ENCODE peak calls at places on chromosomes 7 and 10, in five cellular contexts. One of them, this sample, is unnamed.

GRCh38 chr7:80135306-80136104 is 874 bp downstream of the GNAI1 start:
- DNase-seq in HepG2: no peak
- DNase-seq in tibial nerve: no peak
- DNase-seq in vagina: no peak
- DNase-seq in sigmoid colon: no peak
- DNase-seq in this sample: peak; percentile 49

GRCh38 chr10:1162481-1163203 is 106.5 kb downstream of the WDR37 start:
- DNase-seq in HepG2: no peak
- DNase-seq in tibial nerve: no peak
- DNase-seq in sigmoid colon: peak; percentile 48
- DNase-seq in vagina: peak; percentile 64
- DNase-seq in this sample: no peak

GRCh38 chr7:148153611-148154010 is 437.0 kb upstream of the C7orf33 start:
- DNase-seq in vagina: no peak
- DNase-seq in sigmoid colon: no peak
- DNase-seq in HepG2: no peak
- DNase-seq in tibial nerve: no peak
- DNase-seq in this sample: peak; percentile 60

GRCh38 chr10:87715727-87716670 is 56.3 kb downstream of the PAPSS2 start:
- DNase-seq in tibial nerve: no peak
- DNase-seq in vagina: no peak
- DNase-seq in HepG2: no peak
- DNase-seq in sigmoid colon: no peak
- DNase-seq in this sample: no peak

GRCh38 chr10:28254290-28254985 is 48.4 kb downstream of the MPP7 start:
- DNase-seq in HepG2: no peak
- DNase-seq in tibial nerve: no peak
- DNase-seq in sigmoid colon: peak; percentile 72
- DNase-seq in vagina: no peak
- DNase-seq in this sample: no peak

GRCh38 chr10:100245484-100246220 is 16.3 kb upstream of the CHUK start:
- DNase-seq in tibial nerve: no peak
- DNase-seq in sigmoid colon: no peak
- DNase-seq in HepG2: no peak
- DNase-seq in vagina: no peak
- DNase-seq in this sample: no peak

GRCh38 chr7:21368317-21368716 is 59.6 kb upstream of the SP4 start:
- DNase-seq in vagina: no peak
- DNase-seq in HepG2: no peak
- DNase-seq in sigmoid colon: no peak
- DNase-seq in tibial nerve: no peak
- DNase-seq in this sample: no peak

GRCh38 chr7:85111761-85112160 is 75.1 kb downstream of the SEMA3D start:
- DNase-seq in sigmoid colon: no peak
- DNase-seq in HepG2: no peak
- DNase-seq in vagina: no peak
- DNase-seq in tibial nerve: no peak
- DNase-seq in this sample: no peak

GRCh38 chr7:46385662-46386309 is 464.7 kb upstream of the IGFBP3 start:
- DNase-seq in HepG2: no peak
- DNase-seq in sigmoid colon: no peak
- DNase-seq in vagina: no peak
- DNase-seq in tibial nerve: no peak
- DNase-seq in this sample: no peak

GRCh38 chr10:58531084-58531695 is 18.5 kb downstream of the BICC1 start:
- DNase-seq in HepG2: peak; percentile 65
- DNase-seq in vagina: no peak
- DNase-seq in sigmoid colon: peak; percentile 63
- DNase-seq in tibial nerve: peak; percentile 77
- DNase-seq in this sample: no peak

GRCh38 chr10:59019603-59020002 is 156.8 kb upstream of the PHYHIPL start:
- DNase-seq in HepG2: no peak
- DNase-seq in vagina: no peak
- DNase-seq in tibial nerve: no peak
- DNase-seq in sigmoid colon: no peak
- DNase-seq in this sample: no peak

GRCh38 chr10:33238643-33239042 is 95.8 kb downstream of the NRP1 start:
- DNase-seq in tibial nerve: no peak
- DNase-seq in HepG2: no peak
- DNase-seq in vagina: no peak
- DNase-seq in sigmoid colon: no peak
- DNase-seq in this sample: no peak

GRCh38 chr7:39554583-39555140 is 11.5 kb upstream of the YAE1 start:
- DNase-seq in vagina: no peak
- DNase-seq in HepG2: no peak
- DNase-seq in tibial nerve: no peak
- DNase-seq in sigmoid colon: no peak
- DNase-seq in this sample: no peak

GRCh38 chr10:115829501-115830215 is 443.3 kb downstream of the GFRA1 start:
- DNase-seq in tibial nerve: no peak
- DNase-seq in HepG2: no peak
- DNase-seq in vagina: no peak
- DNase-seq in sigmoid colon: no peak
- DNase-seq in this sample: no peak

GRCh38 chr10:124436191-124436638 is 13.6 kb downstream of the NKX1-2 start:
- DNase-seq in sigmoid colon: peak; percentile 4
- DNase-seq in HepG2: peak; percentile 42
- DNase-seq in tibial nerve: no peak
- DNase-seq in vagina: no peak
- DNase-seq in this sample: no peak

GRCh38 chr7:150974468-150975391 is 3.4 kb downstream of the KCNH2 start:
- DNase-seq in vagina: no peak
- DNase-seq in HepG2: no peak
- DNase-seq in sigmoid colon: peak; percentile 81
- DNase-seq in tibial nerve: no peak
- DNase-seq in this sample: no peak

DNA sequence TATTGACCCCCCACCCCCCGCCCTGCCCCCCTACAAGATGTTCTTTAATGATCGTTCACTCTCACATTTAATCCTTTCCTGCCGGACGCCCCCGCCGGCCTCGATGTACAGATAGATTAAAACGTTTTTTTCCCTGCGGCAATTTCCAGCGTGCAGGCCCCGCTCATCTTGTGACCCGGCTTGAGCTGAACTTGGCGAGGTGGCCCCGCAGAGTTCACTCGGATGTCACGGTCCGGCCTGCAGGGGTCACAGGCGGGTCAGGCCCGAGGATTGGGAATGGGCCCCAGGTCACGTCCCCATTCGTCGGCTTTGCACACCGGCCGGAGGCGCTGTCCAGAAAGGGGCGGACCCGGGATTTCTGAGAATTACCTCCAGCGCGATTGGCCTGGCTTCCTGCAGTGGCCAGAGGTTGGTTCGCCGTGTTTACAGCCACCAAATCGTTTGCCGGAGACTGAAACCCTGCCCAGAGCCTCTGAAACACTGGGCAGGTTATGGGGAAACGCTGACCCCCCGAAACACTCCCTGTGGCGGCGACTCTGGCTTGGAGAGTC is 1.9 kb upstream of the CYP26A1 start:
- DNase-seq in tibial nerve: no peak
- DNase-seq in sigmoid colon: no peak
- DNase-seq in vagina: no peak
- DNase-seq in HepG2: peak; percentile 70
- DNase-seq in this sample: no peak
- TF ChIP-seq CTCF in tibial nerve: no peak
- TF ChIP-seq CTCF in sigmoid colon: no peak
- TF ChIP-seq CTCF in vagina: no peak
- TF ChIP-seq CTCF in HepG2: peak; percentile 65
- TF ChIP-seq CTCF in this sample: no peak

DNA sequence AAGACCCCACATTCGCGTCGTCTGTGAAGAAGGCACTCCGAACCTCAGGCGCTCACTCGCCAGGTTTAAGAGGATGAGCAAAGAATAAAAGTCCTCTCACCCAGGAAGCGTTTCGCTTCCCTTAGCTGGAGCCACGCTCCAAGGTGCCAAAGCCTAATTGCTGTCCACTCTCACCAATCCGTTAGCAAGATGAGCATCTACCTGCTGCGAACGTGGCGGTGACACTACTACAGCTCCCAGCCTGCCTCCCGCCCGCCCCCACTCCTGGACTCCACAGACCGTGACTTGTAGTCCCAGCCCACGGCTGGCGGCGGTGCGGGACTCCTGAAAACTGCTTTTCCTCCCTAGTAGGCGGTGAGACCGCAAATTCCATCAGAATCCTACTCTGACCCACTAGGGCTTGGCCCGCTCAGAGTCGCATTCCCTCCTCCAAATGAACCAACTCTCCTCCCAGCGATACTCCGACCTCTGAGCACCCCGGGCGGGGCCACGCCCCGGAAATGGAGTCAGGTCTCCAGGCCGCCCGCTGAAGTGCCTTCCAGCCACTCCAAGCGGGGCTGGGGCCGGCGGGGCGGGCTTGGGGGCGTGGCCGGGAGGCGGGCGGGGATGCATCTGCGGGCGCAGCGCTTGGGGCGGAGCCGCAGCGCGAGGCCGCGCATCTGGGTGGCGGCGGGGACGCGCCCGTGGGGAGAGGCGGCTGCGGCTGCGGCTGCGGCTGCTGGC is 521 bp upstream of the PTPN12 start:
- DNase-seq in HepG2: peak; percentile 95
- DNase-seq in tibial nerve: peak; percentile 94
- DNase-seq in vagina: peak; percentile 97
- DNase-seq in sigmoid colon: peak; percentile 98
- DNase-seq in this sample: peak; percentile 98
- TF ChIP-seq POLR2A in HepG2: peak; percentile 97
- TF ChIP-seq POLR2A in tibial nerve: peak; percentile 86
- TF ChIP-seq POLR2A in vagina: peak; percentile 92
- TF ChIP-seq POLR2A in sigmoid colon: peak; percentile 96
- TF ChIP-seq POLR2A in this sample: peak; percentile 70

GRCh38 chr7:121337398-121337797 is 8.6 kb downstream of the WNT16 start:
- DNase-seq in vagina: no peak
- DNase-seq in HepG2: no peak
- DNase-seq in sigmoid colon: no peak
- DNase-seq in tibial nerve: no peak
- DNase-seq in this sample: no peak
- TF ChIP-seq CTCF in vagina: no peak
- TF ChIP-seq CTCF in HepG2: peak; percentile 25
- TF ChIP-seq CTCF in sigmoid colon: no peak
- TF ChIP-seq CTCF in tibial nerve: no peak
- TF ChIP-seq CTCF in this sample: no peak

GRCh38 chr10:22713853-22714523 is 390 bp downstream of the PIP4K2A start:
- DNase-seq in vagina: no peak
- DNase-seq in tibial nerve: no peak
- DNase-seq in HepG2: no peak
- DNase-seq in sigmoid colon: peak; percentile 68
- DNase-seq in this sample: peak; percentile 10
- TF ChIP-seq POLR2A in vagina: no peak
- TF ChIP-seq POLR2A in tibial nerve: no peak
- TF ChIP-seq POLR2A in HepG2: no peak
- TF ChIP-seq POLR2A in sigmoid colon: no peak
- TF ChIP-seq POLR2A in this sample: no peak

GRCh38 chr7:7595451-7595850 is 28.8 kb downstream of the MIOS start:
- DNase-seq in HepG2: peak; percentile 3
- DNase-seq in vagina: no peak
- DNase-seq in tibial nerve: no peak
- DNase-seq in sigmoid colon: no peak
- DNase-seq in this sample: no peak
- TF ChIP-seq CTCF in HepG2: peak; percentile 26
- TF ChIP-seq CTCF in vagina: no peak
- TF ChIP-seq CTCF in tibial nerve: peak; percentile 42
- TF ChIP-seq CTCF in sigmoid colon: no peak
- TF ChIP-seq CTCF in this sample: peak; percentile 14

DNA sequence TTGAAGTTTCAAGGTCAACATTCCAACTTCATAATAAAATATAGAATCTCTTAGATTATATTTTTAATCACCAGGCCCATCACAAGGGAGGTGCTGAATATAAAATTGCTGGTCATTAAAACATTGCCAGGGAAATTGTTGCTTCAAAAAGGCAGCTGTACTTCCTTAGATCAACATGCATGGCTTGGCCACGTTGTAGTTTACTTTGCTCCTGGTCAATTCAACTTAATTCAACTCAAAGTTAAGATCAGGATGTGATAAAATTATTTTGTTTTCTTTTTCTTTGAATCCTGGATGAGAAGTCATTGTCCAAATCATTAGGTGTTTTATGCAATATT is 317.4 kb downstream of the PAXIP1 start:
- DNase-seq in tibial nerve: no peak
- DNase-seq in vagina: no peak
- DNase-seq in HepG2: no peak
- DNase-seq in sigmoid colon: no peak
- DNase-seq in this sample: no peak
- TF ChIP-seq POLR2A in tibial nerve: no peak
- TF ChIP-seq POLR2A in vagina: no peak
- TF ChIP-seq POLR2A in HepG2: no peak
- TF ChIP-seq POLR2A in sigmoid colon: no peak
- TF ChIP-seq POLR2A in this sample: no peak

GRCh38 chr10:106271237-106271636 is 893.3 kb downstream of the SORCS1 start:
- DNase-seq in HepG2: no peak
- DNase-seq in sigmoid colon: no peak
- DNase-seq in tibial nerve: no peak
- DNase-seq in vagina: no peak
- DNase-seq in this sample: no peak
- TF ChIP-seq CTCF in HepG2: no peak
- TF ChIP-seq CTCF in sigmoid colon: no peak
- TF ChIP-seq CTCF in tibial nerve: no peak
- TF ChIP-seq CTCF in vagina: no peak
- TF ChIP-seq CTCF in this sample: no peak

DNA sequence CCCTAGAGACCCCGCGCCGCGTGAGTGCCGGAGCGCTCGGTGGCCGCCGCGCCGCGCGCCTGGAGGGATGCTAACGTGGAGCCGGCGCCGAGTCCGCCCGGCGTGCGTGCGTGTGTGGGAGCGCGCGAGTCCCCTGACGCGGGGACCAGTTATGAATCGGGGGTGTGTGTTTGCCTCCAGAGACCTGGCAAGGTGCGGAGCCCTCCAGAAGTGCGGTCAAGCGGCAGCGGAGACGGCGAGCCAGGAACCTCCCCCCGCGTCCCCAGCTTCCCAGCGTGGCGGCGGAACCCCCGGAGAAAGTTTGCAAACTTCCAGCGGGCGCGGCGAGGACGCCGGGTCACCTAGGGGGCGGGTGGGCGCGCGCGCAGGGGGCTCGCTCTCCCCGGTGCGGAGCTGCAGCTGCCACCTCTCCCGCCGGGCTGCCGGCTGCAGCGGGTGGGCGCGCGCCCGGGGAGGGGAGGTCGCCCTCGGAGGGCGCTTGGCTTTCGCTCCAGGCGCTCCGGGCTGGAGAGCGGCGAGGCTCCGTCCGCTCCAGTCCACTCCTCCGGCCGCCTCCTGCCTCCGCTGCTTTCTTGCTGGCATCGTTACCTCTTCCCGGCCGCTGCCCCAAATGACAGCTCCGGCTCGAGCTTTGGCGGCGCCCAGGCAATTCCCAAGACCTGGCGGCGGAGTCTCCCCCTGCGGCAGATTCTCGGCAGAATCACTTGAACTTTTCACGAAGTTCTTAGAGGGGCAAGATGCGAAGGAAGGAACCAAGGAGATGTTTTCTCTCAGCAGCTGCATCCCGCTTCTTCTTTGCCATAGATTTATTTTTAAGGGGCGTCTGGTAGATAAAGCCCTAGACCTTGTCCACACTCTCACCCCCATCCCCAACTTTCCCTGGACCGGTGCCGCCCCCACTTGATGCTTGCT is 2.3 kb upstream of the CREB5 start:
- DNase-seq in vagina: no peak
- DNase-seq in HepG2: no peak
- DNase-seq in sigmoid colon: peak; percentile 84
- DNase-seq in tibial nerve: peak; percentile 20
- DNase-seq in this sample: peak; percentile 46
- TF ChIP-seq POLR2A in vagina: no peak
- TF ChIP-seq POLR2A in HepG2: no peak
- TF ChIP-seq POLR2A in sigmoid colon: no peak
- TF ChIP-seq POLR2A in tibial nerve: no peak
- TF ChIP-seq POLR2A in this sample: no peak

GRCh38 chr10:48614481-48615383 is 9.9 kb upstream of the ARHGAP22 start:
- DNase-seq in vagina: no peak
- DNase-seq in sigmoid colon: no peak
- DNase-seq in tibial nerve: no peak
- DNase-seq in HepG2: no peak
- DNase-seq in this sample: no peak
- TF ChIP-seq CTCF in vagina: no peak
- TF ChIP-seq CTCF in sigmoid colon: no peak
- TF ChIP-seq CTCF in tibial nerve: no peak
- TF ChIP-seq CTCF in HepG2: no peak
- TF ChIP-seq CTCF in this sample: no peak

This sample was measured in ovary.